ENCODE peak calls at places on chromosomes 6 and 20, in six cellular contexts. One of them, this sample, is unnamed.

GRCh38 chr6:158782432-158783166 is 36.6 kb downstream of the EZR start:
- DNase-seq in left ventricle myocardium inferior: no peak
- DNase-seq in SJCRH30: no peak
- DNase-seq in H1: no peak
- DNase-seq in uterus: no peak
- DNase-seq in body of pancreas: no peak
- DNase-seq in this sample: no peak

GRCh38 chr20:12982098-12982497 is 26.7 kb upstream of the SPTLC3 start:
- DNase-seq in left ventricle myocardium inferior: no peak
- DNase-seq in SJCRH30: no peak
- DNase-seq in H1: no peak
- DNase-seq in uterus: no peak
- DNase-seq in body of pancreas: no peak
- DNase-seq in this sample: no peak

GRCh38 chr6:128519931-128520435 is 416 bp downstream of the PTPRK start:
- DNase-seq in left ventricle myocardium inferior: peak; percentile 37
- DNase-seq in SJCRH30: no peak
- DNase-seq in H1: peak; percentile 83
- DNase-seq in uterus: peak; percentile 62
- DNase-seq in body of pancreas: peak; percentile 64
- DNase-seq in this sample: peak; percentile 42

GRCh38 chr6:101607286-101607685 is 213.8 kb downstream of the GRIK2 start:
- DNase-seq in left ventricle myocardium inferior: no peak
- DNase-seq in SJCRH30: no peak
- DNase-seq in H1: no peak
- DNase-seq in uterus: no peak
- DNase-seq in body of pancreas: no peak
- DNase-seq in this sample: no peak

GRCh38 chr6:25968769-25969168 is 6.2 kb downstream of the TRIM38 start:
- DNase-seq in left ventricle myocardium inferior: no peak
- DNase-seq in SJCRH30: no peak
- DNase-seq in H1: no peak
- DNase-seq in uterus: no peak
- DNase-seq in body of pancreas: no peak
- DNase-seq in this sample: no peak

GRCh38 chr20:8414611-8415274 is 282.7 kb downstream of the PLCB1 start:
- DNase-seq in left ventricle myocardium inferior: no peak
- DNase-seq in SJCRH30: no peak
- DNase-seq in H1: no peak
- DNase-seq in uterus: no peak
- DNase-seq in body of pancreas: no peak
- DNase-seq in this sample: no peak

GRCh38 chr20:881051-881820 is 34.9 kb downstream of the ANGPT4 start:
- DNase-seq in left ventricle myocardium inferior: no peak
- DNase-seq in SJCRH30: no peak
- DNase-seq in H1: no peak
- DNase-seq in uterus: no peak
- DNase-seq in body of pancreas: peak; percentile 23
- DNase-seq in this sample: no peak

GRCh38 chr6:109050012-109050411 is 44.6 kb downstream of the SESN1 start:
- DNase-seq in left ventricle myocardium inferior: no peak
- DNase-seq in SJCRH30: no peak
- DNase-seq in H1: no peak
- DNase-seq in uterus: no peak
- DNase-seq in body of pancreas: no peak
- DNase-seq in this sample: no peak

GRCh38 chr6:153595903-153596302 is 443.1 kb upstream of the OPRM1 start:
- DNase-seq in left ventricle myocardium inferior: no peak
- DNase-seq in SJCRH30: no peak
- DNase-seq in H1: no peak
- DNase-seq in uterus: no peak
- DNase-seq in body of pancreas: no peak
- DNase-seq in this sample: no peak

GRCh38 chr6:11194399-11195274 is 37.8 kb downstream of the NEDD9 start:
- DNase-seq in left ventricle myocardium inferior: no peak
- DNase-seq in SJCRH30: no peak
- DNase-seq in H1: no peak
- DNase-seq in uterus: no peak
- DNase-seq in body of pancreas: no peak
- DNase-seq in this sample: no peak
- H3K36me3 ChIP-seq in left ventricle myocardium inferior: peaks cover 47% of the 10 kb centered on the region
- H3K36me3 ChIP-seq in SJCRH30: no peaks in the 10 kb centered on the region
- H3K36me3 ChIP-seq in H1: peaks cover 2% of the 10 kb centered on the region
- H3K36me3 ChIP-seq in uterus: no peaks in the 10 kb centered on the region
- H3K36me3 ChIP-seq in body of pancreas: no peaks in the 10 kb centered on the region
- H3K36me3 ChIP-seq in this sample: peaks cover 16% of the 10 kb centered on the region

GRCh38 chr20:35710884-35711587 is 11.8 kb downstream of the ROMO1 start:
- DNase-seq in left ventricle myocardium inferior: no peak
- DNase-seq in SJCRH30: no peak
- DNase-seq in H1: no peak
- DNase-seq in uterus: no peak
- DNase-seq in body of pancreas: no peak
- DNase-seq in this sample: no peak
- H3K36me3 ChIP-seq in left ventricle myocardium inferior: peaks cover 99% of the 10 kb centered on the region
- H3K36me3 ChIP-seq in SJCRH30: peaks cover 96% of the 10 kb centered on the region
- H3K36me3 ChIP-seq in H1: peaks cover 89% of the 10 kb centered on the region
- H3K36me3 ChIP-seq in uterus: no peaks in the 10 kb centered on the region
- H3K36me3 ChIP-seq in body of pancreas: peaks cover 13% of the 10 kb centered on the region
- H3K36me3 ChIP-seq in this sample: peaks cover 55% of the 10 kb centered on the region

GRCh38 chr6:10402648-10403311 is 12.1 kb downstream of the TFAP2A start:
- DNase-seq in left ventricle myocardium inferior: no peak
- DNase-seq in SJCRH30: no peak
- DNase-seq in H1: no peak
- DNase-seq in uterus: no peak
- DNase-seq in body of pancreas: no peak
- DNase-seq in this sample: no peak
- H3K36me3 ChIP-seq in left ventricle myocardium inferior: no peaks in the 10 kb centered on the region
- H3K36me3 ChIP-seq in SJCRH30: peaks cover 35% of the 10 kb centered on the region
- H3K36me3 ChIP-seq in H1: no peaks in the 10 kb centered on the region
- H3K36me3 ChIP-seq in uterus: no peaks in the 10 kb centered on the region
- H3K36me3 ChIP-seq in body of pancreas: no peaks in the 10 kb centered on the region
- H3K36me3 ChIP-seq in this sample: no peaks in the 10 kb centered on the region

GRCh38 chr6:13795041-13795748 is 19.2 kb downstream of the MCUR1 start:
- DNase-seq in left ventricle myocardium inferior: peak; percentile 75
- DNase-seq in SJCRH30: peak; percentile 66
- DNase-seq in H1: peak; percentile 91
- DNase-seq in uterus: peak; percentile 84
- DNase-seq in body of pancreas: peak; percentile 83
- DNase-seq in this sample: peak; percentile 80

GRCh38 chr6:13803581-13803980 is 10.8 kb downstream of the MCUR1 start:
- DNase-seq in left ventricle myocardium inferior: no peak
- DNase-seq in SJCRH30: no peak
- DNase-seq in H1: no peak
- DNase-seq in uterus: no peak
- DNase-seq in body of pancreas: no peak
- DNase-seq in this sample: no peak

GRCh38 chr6:13796781-13797180 is 17.6 kb downstream of the MCUR1 start:
- DNase-seq in left ventricle myocardium inferior: no peak
- DNase-seq in SJCRH30: no peak
- DNase-seq in H1: no peak
- DNase-seq in uterus: no peak
- DNase-seq in body of pancreas: no peak
- DNase-seq in this sample: no peak

GRCh38 chr6:13800615-13801014 is 13.7 kb downstream of the MCUR1 start:
- DNase-seq in left ventricle myocardium inferior: no peak
- DNase-seq in SJCRH30: no peak
- DNase-seq in H1: no peak
- DNase-seq in uterus: no peak
- DNase-seq in body of pancreas: no peak
- DNase-seq in this sample: no peak
- H3K36me3 ChIP-seq in left ventricle myocardium inferior: peaks cover 80% of the 10 kb centered on the region
- H3K36me3 ChIP-seq in SJCRH30: no peaks in the 10 kb centered on the region
- H3K36me3 ChIP-seq in H1: peaks cover 14% of the 10 kb centered on the region
- H3K36me3 ChIP-seq in uterus: no peaks in the 10 kb centered on the region
- H3K36me3 ChIP-seq in body of pancreas: no peaks in the 10 kb centered on the region
- H3K36me3 ChIP-seq in this sample: peaks cover 14% of the 10 kb centered on the region

GRCh38 chr6:112204350-112204706 is 50.0 kb downstream of the LAMA4 start:
- DNase-seq in left ventricle myocardium inferior: no peak
- DNase-seq in SJCRH30: no peak
- DNase-seq in H1: no peak
- DNase-seq in uterus: no peak
- DNase-seq in body of pancreas: no peak
- DNase-seq in this sample: no peak

GRCh38 chr6:112205521-112206458 is 48.6 kb downstream of the LAMA4 start:
- DNase-seq in left ventricle myocardium inferior: no peak
- DNase-seq in SJCRH30: no peak
- DNase-seq in H1: no peak
- DNase-seq in uterus: no peak
- DNase-seq in body of pancreas: no peak
- DNase-seq in this sample: no peak

GRCh38 chr6:112207131-112207530 is 47.2 kb downstream of the LAMA4 start:
- DNase-seq in left ventricle myocardium inferior: no peak
- DNase-seq in SJCRH30: no peak
- DNase-seq in H1: no peak
- DNase-seq in uterus: no peak
- DNase-seq in body of pancreas: no peak
- DNase-seq in this sample: no peak

GRCh38 chr6:112202639-112203341 is 51.6 kb downstream of the LAMA4 start:
- DNase-seq in left ventricle myocardium inferior: no peak
- DNase-seq in SJCRH30: peak; percentile 13
- DNase-seq in H1: no peak
- DNase-seq in uterus: no peak
- DNase-seq in body of pancreas: no peak
- DNase-seq in this sample: no peak

GRCh38 chr6:112203577-112204349 is 50.6 kb downstream of the LAMA4 start:
- DNase-seq in left ventricle myocardium inferior: no peak
- DNase-seq in SJCRH30: no peak
- DNase-seq in H1: no peak
- DNase-seq in uterus: no peak
- DNase-seq in body of pancreas: no peak
- DNase-seq in this sample: no peak
- H3K36me3 ChIP-seq in left ventricle myocardium inferior: peaks cover 82% of the 10 kb centered on the region
- H3K36me3 ChIP-seq in SJCRH30: no peaks in the 10 kb centered on the region
- H3K36me3 ChIP-seq in H1: no peaks in the 10 kb centered on the region
- H3K36me3 ChIP-seq in uterus: no peaks in the 10 kb centered on the region
- H3K36me3 ChIP-seq in body of pancreas: no peaks in the 10 kb centered on the region
- H3K36me3 ChIP-seq in this sample: no peaks in the 10 kb centered on the region

GRCh38 chr20:5181492-5181891 is 54.7 kb downstream of the CDS2 start:
- DNase-seq in left ventricle myocardium inferior: no peak
- DNase-seq in SJCRH30: no peak
- DNase-seq in H1: no peak
- DNase-seq in uterus: no peak
- DNase-seq in body of pancreas: no peak
- DNase-seq in this sample: no peak

GRCh38 chr20:5181955-5182354 is 55.1 kb downstream of the CDS2 start:
- DNase-seq in left ventricle myocardium inferior: no peak
- DNase-seq in SJCRH30: no peak
- DNase-seq in H1: no peak
- DNase-seq in uterus: no peak
- DNase-seq in body of pancreas: no peak
- DNase-seq in this sample: no peak

GRCh38 chr20:5182615-5183254 is 55.9 kb downstream of the CDS2 start:
- DNase-seq in left ventricle myocardium inferior: no peak
- DNase-seq in SJCRH30: no peak
- DNase-seq in H1: no peak
- DNase-seq in uterus: no peak
- DNase-seq in body of pancreas: no peak
- DNase-seq in this sample: no peak

GRCh38 chr20:5180421-5180820 is 53.6 kb downstream of the CDS2 start:
- DNase-seq in left ventricle myocardium inferior: no peak
- DNase-seq in SJCRH30: no peak
- DNase-seq in H1: no peak
- DNase-seq in uterus: no peak
- DNase-seq in body of pancreas: no peak
- DNase-seq in this sample: no peak

DNA sequence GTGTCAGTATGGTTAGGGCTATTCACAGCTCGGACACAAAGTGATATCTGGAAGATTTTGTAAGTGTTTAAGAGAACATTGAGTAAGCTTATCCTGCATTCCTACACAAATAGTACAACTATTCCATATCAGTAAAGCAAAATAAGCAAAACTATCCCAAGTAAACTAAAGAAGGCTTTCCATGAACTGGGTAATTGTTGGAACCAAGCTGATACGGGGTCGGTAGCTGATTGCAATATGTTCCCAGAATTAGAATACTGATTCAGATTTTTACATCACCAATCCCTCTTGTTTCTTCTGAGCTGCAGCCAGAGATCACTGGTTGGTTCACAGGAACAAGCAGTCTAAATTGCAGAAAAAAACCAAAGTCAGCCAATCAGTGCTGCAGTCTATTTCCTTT is 54.1 kb downstream of the CDS2 start:
- DNase-seq in left ventricle myocardium inferior: no peak
- DNase-seq in SJCRH30: no peak
- DNase-seq in H1: no peak
- DNase-seq in uterus: no peak
- DNase-seq in body of pancreas: no peak
- DNase-seq in this sample: no peak
- H3K36me3 ChIP-seq in left ventricle myocardium inferior: peaks cover 74% of the 10 kb centered on the region
- H3K36me3 ChIP-seq in SJCRH30: peaks cover 10% of the 10 kb centered on the region
- H3K36me3 ChIP-seq in H1: peaks cover 8% of the 10 kb centered on the region
- H3K36me3 ChIP-seq in uterus: no peaks in the 10 kb centered on the region
- H3K36me3 ChIP-seq in body of pancreas: no peaks in the 10 kb centered on the region
- H3K36me3 ChIP-seq in this sample: peaks cover 28% of the 10 kb centered on the region

GRCh38 chr20:3323398-3323797 is 84.1 kb downstream of the DNAAF9 start:
- DNase-seq in left ventricle myocardium inferior: no peak
- DNase-seq in SJCRH30: no peak
- DNase-seq in H1: no peak
- DNase-seq in uterus: no peak
- DNase-seq in body of pancreas: no peak
- DNase-seq in this sample: no peak
- H3K36me3 ChIP-seq in left ventricle myocardium inferior: peaks cover 60% of the 10 kb centered on the region
- H3K36me3 ChIP-seq in SJCRH30: peaks cover 9% of the 10 kb centered on the region
- H3K36me3 ChIP-seq in H1: no peaks in the 10 kb centered on the region
- H3K36me3 ChIP-seq in uterus: no peaks in the 10 kb centered on the region
- H3K36me3 ChIP-seq in body of pancreas: no peaks in the 10 kb centered on the region
- H3K36me3 ChIP-seq in this sample: no peaks in the 10 kb centered on the region

This sample was measured in CD8-positive, alpha-beta T cell.